ENCODE peak calls at places on chromosomes 7 and 10, in five cellular contexts. R is spleen, N is cardiac muscle cell, V is ovary, D is heart right ventricle. P is an unnamed sample. For H3K27me3 and H3K4me1, the result is how much of the 10 kb centered on the place peaks cover.

GRCh38 chr10:84008878-84009277 is 130.4 kb upstream of the GHITM start:
- DNase-seq in D (no peak), R (no peak), N (peak), V (no peak), P (peak)

GRCh38 chr7:12985228-12985627 is 297.8 kb downstream of the ARL4A start:
- DNase-seq in R (peak), V (no peak), N (no peak), D (no peak), P (no peak)

GRCh38 chr7:75572396-75572795 is 80.3 kb downstream of the SPDYE5 start:
- DNase-seq in R (no peak), N (no peak), D (no peak), V (no peak), P (no peak)

GRCh38 chr10:73075829-73076228 is 20.8 kb downstream of the P4HA1 start:
- DNase-seq in D (no peak), R (no peak), V (no peak), N (no peak), P (no peak)

GRCh38 chr7:111744501-111745155 is 182.3 kb upstream of the IMMP2L start:
- DNase-seq in D (no peak), V (no peak), N (peak), R (no peak), P (no peak)

GRCh38 chr10:7986851-7987250 is 67.6 kb upstream of the GATA3 start:
- DNase-seq in N (peak), R (no peak), D (no peak), V (no peak), P (no peak)

GRCh38 chr10:930415-931325 is 835 bp downstream of the LARP4B start:
- DNase-seq in N (peak), R (peak), V (peak), D (no peak), P (peak)

GRCh38 chr10:123069271-123069670 is 60.5 kb downstream of the ACADSB start:
- DNase-seq in R (no peak), D (no peak), N (no peak), V (no peak), P (no peak)

GRCh38 chr10:86775056-86775858 is 18.8 kb downstream of the BMPR1A start:
- DNase-seq in D (no peak), N (peak), V (no peak), R (no peak), P (no peak)

GRCh38 chr7:73520673-73521635 is 1.1 kb downstream of the BAZ1B start:
- DNase-seq in N (peak), R (no peak), V (peak), D (peak), P (no peak)

GRCh38 chr7:47625861-47626444 is 44.0 kb upstream of the TNS3 start:
- DNase-seq in V (no peak), R (no peak), N (no peak), D (no peak), P (no peak)

GRCh38 chr10:63210611-63211196 is 77.6 kb downstream of the NRBF2 start:
- DNase-seq in D (no peak), V (no peak), R (no peak), N (no peak), P (no peak)

GRCh38 chr7:105978035-105978434 is 15.0 kb downstream of the CDHR3 start:
- DNase-seq in V (no peak), D (peak), R (no peak), N (no peak), P (no peak)

GRCh38 chr7:90715067-90715466 is 118.9 kb downstream of the CDK14 start:
- DNase-seq in N (no peak), R (no peak), V (no peak), D (no peak), P (no peak)

GRCh38 chr10:126661841-126662520 is 8.5 kb downstream of the C10orf90 start:
- DNase-seq in R (no peak), V (no peak), D (no peak), N (peak), P (no peak)

GRCh38 chr7:144384071-144384470 is 19.4 kb downstream of the NOBOX start:
- DNase-seq in R (no peak), N (peak), V (no peak), D (no peak), P (no peak)

GRCh38 chr7:121313220-121313792 is 15.5 kb upstream of the WNT16 start:
- DNase-seq in V (no peak), R (no peak), N (no peak), D (no peak), P (no peak)

GRCh38 chr7:2525161-2525930 is 5.8 kb downstream of the LFNG start:
- DNase-seq in D (no peak), V (no peak), R (peak), N (no peak), P (no peak)

GRCh38 chr7:77428777-77429231 is 12.7 kb upstream of the GSAP start:
- DNase-seq in R (no peak), D (no peak), N (peak), V (no peak), P (peak)

GRCh38 chr7:121398246-121398645 is 2.1 kb upstream of the FAM3C start:
- DNase-seq in R (no peak), V (no peak), D (no peak), N (no peak), P (no peak)

GRCh38 chr10:36172054-36172531 is 530.0 kb upstream of the FZD8 start:
- DNase-seq in N (peak), R (no peak), V (no peak), D (no peak), P (no peak)

GRCh38 chr7:38905026-38905759 is 3.8 kb downstream of the VPS41 start:
- DNase-seq in R (no peak), V (no peak), D (no peak), N (peak), P (no peak)

GRCh38 chr10:102400061-102400460 is 4.6 kb downstream of the NFKB2 start:
- DNase-seq in D (no peak), R (peak), N (no peak), V (no peak), P (peak)

GRCh38 chr7:98826811-98827231 is 43.0 kb downstream of the TMEM130 start:
- DNase-seq in N (no peak), R (no peak), V (peak), D (peak), P (no peak)

GRCh38 chr7:56213574-56213973 is 97.4 kb upstream of the NUPR2 start:
- DNase-seq in N (no peak), V (no peak), R (no peak), D (no peak), P (no peak)

GRCh38 chr10:124537891-124538290 is 76.3 kb downstream of the LHPP start:
- DNase-seq in V (no peak), D (no peak), N (no peak), R (no peak), P (no peak)

GRCh38 chr7:13628231-13629001 is 361.1 kb downstream of the ETV1 start:
- DNase-seq in D (no peak), R (no peak), V (no peak), N (peak), P (no peak)

GRCh38 chr10:42961156-42961589 is 115.7 kb upstream of the RET start:
- DNase-seq in D (peak), V (no peak), R (peak), N (no peak), P (peak)

GRCh38 chr10:8051851-8052257 is 2.6 kb upstream of the GATA3 start:
- DNase-seq in V (no peak), R (no peak), N (no peak), D (no peak), P (no peak)

GRCh38 chr7:1298938-1299885 is 66.5 kb downstream of the UNCX start:
- DNase-seq in N (no peak), V (no peak), R (no peak), D (no peak), P (no peak)

GRCh38 chr10:49037187-49037586 is 78.1 kb downstream of the VSTM4 start:
- DNase-seq in V (no peak), R (no peak), N (peak), D (no peak), P (no peak)

GRCh38 chr10:49038711-49039110 is 76.6 kb downstream of the VSTM4 start:
- DNase-seq in R (no peak), V (no peak), N (no peak), D (no peak), P (no peak)

GRCh38 chr10:49034925-49035324 is 80.4 kb downstream of the VSTM4 start:
- DNase-seq in V (no peak), D (no peak), R (no peak), N (no peak), P (peak)

GRCh38 chr10:49035920-49036319 is 79.4 kb downstream of the VSTM4 start:
- DNase-seq in N (no peak), D (no peak), V (no peak), R (no peak), P (no peak)

GRCh38 chr10:49036638-49037037 is 78.7 kb downstream of the VSTM4 start:
- DNase-seq in V (no peak), R (no peak), D (no peak), N (no peak), P (no peak)
- H3K27me3 ChIP-seq in V (under half), R (under half), D (under half), N (under half), P (under half)

DNA sequence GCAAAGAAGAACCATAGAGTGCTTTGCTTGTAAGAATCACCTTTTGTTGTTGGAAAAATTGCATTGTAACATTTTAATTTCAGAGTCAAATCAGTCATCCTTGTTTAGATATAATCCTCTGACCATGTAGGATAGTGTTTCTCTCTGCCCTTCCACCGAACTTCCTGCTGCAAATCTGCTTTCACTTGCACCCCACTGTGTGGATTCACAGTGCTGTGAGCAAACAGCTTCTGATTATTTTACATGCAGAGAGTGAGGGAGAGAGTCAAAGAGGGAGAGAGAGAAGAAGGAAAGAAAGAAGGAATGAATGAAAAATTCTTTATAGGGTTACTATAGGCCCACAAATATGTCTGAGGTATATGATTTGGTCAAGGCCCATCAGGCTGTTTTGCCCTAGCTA is 30.0 kb upstream of the SEM1 start:
- DNase-seq in N (no peak), R (no peak), D (no peak), V (no peak), P (no peak)
- H3K4me1 ChIP-seq in N (under half), R (under half), D (under half), V (under half), P (under half)

GRCh38 chr7:41003031-41003925 is 699.6 kb downstream of the INHBA start:
- DNase-seq in D (no peak), R (no peak), N (peak), V (no peak), P (peak)
- TF ChIP-seq CTCF in D (peak), R (peak), N (peak), V (no peak), P (peak)

GRCh38 chr10:14466256-14466655 is 135.5 kb upstream of the FRMD4A start:
- DNase-seq in D (peak), V (no peak), R (no peak), N (no peak), P (no peak)
- H3K27me3 ChIP-seq in D (under half), V (under half), R (under half), N (under half), P (under half)